ENCODE peak calls at places on chromosome 1, in ten cellular contexts. J is midbrain; I is heart right ventricle; E is NCI-H1092; G is tibial artery; P is esophagus muscularis mucosa; F is stimulated activated effector memory CD8-positive, alpha-beta T cell treated with anti-CD3 and anti-CD28 coated beads, Interleukin-12 subunit alpha, Interleukin-12 subunit beta, amount 100 ng/mL, for 72 hours; U is activated effector memory CD4-positive, alpha-beta T cell treated with anti-CD3 and anti-CD28 coated beads, Interleukin-2, amount 50 U/mL, for 16 hours; O is SW480; C is activated CD8-positive, alpha-beta memory T cell treated with anti-CD3 and anti-CD28 coated beads, Interleukin-2, amount 10 ng/mL, durations not matched to agents 7 days and 5 days. Y is an unnamed sample.

GRCh38 chr1:9309991-9310390 is 17.3 kb downstream of the SPSB1 start:
- DNase-seq in G (no peak), F (no peak), P (no peak), C (no peak), O (no peak), U (no peak), I (no peak), J (no peak), E (no peak), Y (no peak)

GRCh38 chr1:41171266-41171874 is 70.7 kb downstream of the SCMH1 start:
- DNase-seq in O (no peak), E (no peak), J (no peak), P (no peak), G (no peak), C (no peak), F (no peak), I (no peak), U (no peak), Y (no peak)

GRCh38 chr1:55478742-55479141 is 263.6 kb upstream of the USP24 start:
- DNase-seq in U (no peak), C (no peak), J (peak; percentile 3), O (peak; percentile 13), G (no peak), I (no peak), E (no peak), P (no peak), F (no peak), Y (peak; percentile 39)

GRCh38 chr1:23126801-23127200 is 41.9 kb downstream of the LUZP1 start:
- DNase-seq in J (no peak), F (no peak), C (no peak), O (no peak), U (no peak), P (no peak), G (no peak), E (no peak), I (no peak), Y (no peak)

GRCh38 chr1:201348211-201348566 is 29.3 kb downstream of the TNNT2 start:
- DNase-seq in I (no peak), E (peak; percentile 39), P (no peak), C (peak; percentile 47), O (peak; percentile 47), F (no peak), U (no peak), G (no peak), J (no peak), Y (peak; percentile 2)

GRCh38 chr1:11529763-11530730 is 51.1 kb downstream of the DISP3 start:
- DNase-seq in C (no peak), U (no peak), E (no peak), G (no peak), F (no peak), P (no peak), J (no peak), O (no peak), I (no peak), Y (no peak)

GRCh38 chr1:209611771-209612570 is 28.5 kb downstream of the CAMK1G start:
- DNase-seq in P (no peak), G (no peak), J (no peak), U (no peak), C (peak; percentile 69), F (no peak), O (no peak), E (no peak), I (no peak), Y (no peak)

GRCh38 chr1:244087021-244087560 is 36.0 kb downstream of the ZBTB18 start:
- DNase-seq in C (no peak), U (no peak), P (no peak), G (no peak), J (no peak), O (no peak), I (no peak), E (no peak), F (no peak), Y (no peak)

GRCh38 chr1:209879539-209879938 is 51.8 kb downstream of the UTP25 start:
- DNase-seq in P (no peak), I (no peak), E (no peak), O (peak; percentile 39), G (no peak), J (no peak), C (no peak), U (no peak), F (no peak), Y (no peak)

Y was measured in SHP77 treated with DMSO at 0.1 percent for 48 hours.